ENCODE peak calls at places on chromosomes 13 and 19, in ten cellular contexts. V is Right ventricle myocardium superior; I is EH; N is glutamatergic neuron; F is right cardiac atrium; D is AG09319; R is stimulated activated naive CD8-positive, alpha-beta T cell treated with anti-CD3 and anti-CD28 coated beads, Interleukin-15, Interleukin-2, amounts not matched to agents 100 U/mL and 50 U/mL, for 24 hours; C is A549; U is SK-N-SH; M is hippocampal formation. Z is an unnamed sample.
A peak's percentile ranks its signal among the peaks of the same experiment; 100 is the strongest.

GRCh38 chr19:52724701-52725514 is 9.9 kb downstream of the ZNF611 start:
- DNase-seq in V (no peak), I (no peak), N (no peak), F (no peak), D (no peak), R (no peak), C (no peak), U (no peak), M (no peak), Z (no peak)

GRCh38 chr13:24225930-24226329 is 65.4 kb downstream of the SPATA13 start:
- DNase-seq in V (no peak), I (no peak), N (no peak), F (no peak), D (no peak), R (no peak), C (no peak), U (no peak), M (no peak), Z (no peak)

GRCh38 chr19:48646912-48647216 is 877 bp upstream of the CA11 start:
- DNase-seq in V (no peak), I (no peak), N (no peak), F (no peak), D (no peak), R (no peak), C (no peak), U (no peak), M (no peak), Z (no peak)

GRCh38 chr13:45584816-45585215 is 30.7 kb downstream of the ERICH6B start:
- DNase-seq in V (no peak), I (peak; percentile 15), N (no peak), F (no peak), D (no peak), R (no peak), C (peak; percentile 26), U (no peak), M (no peak), Z (no peak)

GRCh38 chr13:101579291-101579802 is 126.9 kb downstream of the ITGBL1 start:
- DNase-seq in V (no peak), I (peak; percentile 85), N (peak; percentile 17), F (no peak), D (no peak), R (no peak), C (peak; percentile 53), U (peak; percentile 46), M (no peak), Z (no peak)

GRCh38 chr19:45637890-45638667 is 1.1 kb downstream of the EML2 start:
- DNase-seq in V (no peak), I (peak; percentile 78), N (no peak), F (no peak), D (no peak), R (no peak), C (peak; percentile 62), U (no peak), M (no peak), Z (peak; percentile 84)

GRCh38 chr13:94427313-94427712 is 52.2 kb downstream of the DCT start:
- DNase-seq in V (no peak), I (no peak), N (no peak), F (no peak), D (no peak), R (no peak), C (no peak), U (peak; percentile 40), M (no peak), Z (no peak)

GRCh38 chr19:35048911-35049411 is 7.4 kb downstream of the HPN start:
- DNase-seq in V (peak; percentile 83), I (no peak), N (no peak), F (peak; percentile 54), D (no peak), R (no peak), C (no peak), U (no peak), M (peak; percentile 78), Z (no peak)

GRCh38 chr13:51501592-51502205 is 48.9 kb upstream of the INTS6 start:
- DNase-seq in V (no peak), I (peak; percentile 88), N (no peak), F (no peak), D (no peak), R (no peak), C (no peak), U (no peak), M (no peak), Z (no peak)

GRCh38 chr19:3276341-3276799 is 51.9 kb downstream of the CELF5 start:
- DNase-seq in V (no peak), I (no peak), N (peak; percentile 66), F (no peak), D (no peak), R (peak; percentile 53), C (peak; percentile 83), U (peak; percentile 86), M (no peak), Z (peak; percentile 78)

GRCh38 chr13:91228083-91228482 is 119.4 kb upstream of the MIR17HG start:
- DNase-seq in V (no peak), I (no peak), N (no peak), F (no peak), D (no peak), R (no peak), C (no peak), U (no peak), M (no peak), Z (no peak)

GRCh38 chr19:28019901-28020300 is 1193.0 kb downstream of the UQCRFS1 start:
- DNase-seq in V (no peak), I (no peak), N (no peak), F (no peak), D (no peak), R (no peak), C (no peak), U (no peak), M (no peak), Z (no peak)

GRCh38 chr19:16860996-16861395 is 27.8 kb upstream of the F2RL3 start:
- DNase-seq in V (no peak), I (no peak), N (no peak), F (no peak), D (no peak), R (no peak), C (no peak), U (no peak), M (no peak), Z (no peak)

GRCh38 chr13:85497652-85498051 is 301.6 kb downstream of the SLITRK6 start:
- DNase-seq in V (no peak), I (peak; percentile 96), N (peak; percentile 28), F (no peak), D (peak; percentile 82), R (no peak), C (peak; percentile 48), U (no peak), M (no peak), Z (no peak)

GRCh38 chr13:52348983-52349780 is 56.8 kb downstream of the THSD1 start:
- DNase-seq in V (no peak), I (peak; percentile 80), N (no peak), F (no peak), D (no peak), R (peak; percentile 8), C (peak; percentile 56), U (no peak), M (no peak), Z (peak; percentile 22)

GRCh38 chr13:40920826-40921225 is 98.3 kb downstream of the ELF1 start:
- DNase-seq in V (no peak), I (peak; percentile 54), N (no peak), F (no peak), D (no peak), R (no peak), C (no peak), U (no peak), M (no peak), Z (no peak)

GRCh38 chr13:44622259-44622658 is 46.1 kb upstream of the TSC22D1 start:
- DNase-seq in V (no peak), I (peak; percentile 13), N (no peak), F (no peak), D (no peak), R (no peak), C (peak; percentile 39), U (no peak), M (no peak), Z (no peak)

GRCh38 chr19:10122066-10122465 is 2.4 kb upstream of the EIF3G start:
- DNase-seq in V (no peak), I (peak; percentile 77), N (no peak), F (peak; percentile 47), D (peak; percentile 20), R (no peak), C (no peak), U (no peak), M (no peak), Z (no peak)

GRCh38 chr13:19264711-19265110 is 83.1 kb upstream of the TUBA3C start:
- DNase-seq in V (no peak), I (no peak), N (no peak), F (no peak), D (no peak), R (no peak), C (no peak), U (no peak), M (no peak), Z (no peak)

GRCh38 chr13:102693250-102693649 is 1.6 kb downstream of the METTL21C start:
- DNase-seq in V (no peak), I (no peak), N (no peak), F (no peak), D (no peak), R (no peak), C (no peak), U (no peak), M (no peak), Z (no peak)

GRCh38 chr19:5823579-5824281 is 15.8 kb downstream of the FUT6 start:
- DNase-seq in V (no peak), I (peak; percentile 10), N (no peak), F (no peak), D (no peak), R (no peak), C (peak; percentile 66), U (peak; percentile 69), M (no peak), Z (peak; percentile 67)